ENCODE peak calls at places on chromosomes 13 and 19, in ten cellular contexts. X is fibroblast of mammary gland, I is B cell, O is OCI-LY7, E is Calu3, R is endodermal cell, F is nephron progenitor cell, B is natural killer cell, M is right lobe of liver, V is IMR-90. Y is an unnamed sample.
A peak's percentile ranks its signal among the peaks of the same experiment; 100 is the strongest.

GRCh38 chr19:21335721-21336120 is 6.5 kb upstream of the ZNF708 start:
- DNase-seq in M (no peak), X (no peak), I (no peak), O (peak; percentile 17), R (no peak), V (no peak), E (no peak), F (no peak), B (no peak), Y (no peak)

GRCh38 chr13:44578064-44578394 is 1.9 kb upstream of the TSC22D1 start:
- DNase-seq in M (no peak), O (no peak), X (peak; percentile 59), I (no peak), V (no peak), B (no peak), F (no peak), E (no peak), R (no peak), Y (peak; percentile 44)

GRCh38 chr13:44653261-44653660 is 77.1 kb upstream of the TSC22D1 start:
- DNase-seq in E (no peak), F (no peak), V (peak; percentile 37), R (no peak), X (peak; percentile 50), B (no peak), M (no peak), O (no peak), I (no peak), Y (peak; percentile 50)

GRCh38 chr19:8638078-8638619 is 7.7 kb downstream of the NFILZ start:
- DNase-seq in F (no peak), X (no peak), I (no peak), V (peak; percentile 21), O (no peak), B (no peak), E (peak; percentile 36), M (peak; percentile 79), R (no peak), Y (no peak)

GRCh38 chr19:29645911-29646310 is 19.4 kb upstream of the PLEKHF1 start:
- DNase-seq in M (peak; percentile 71), R (no peak), B (no peak), I (no peak), E (no peak), V (peak; percentile 34), O (no peak), X (peak; percentile 34), F (no peak), Y (peak; percentile 21)

GRCh38 chr19:54431255-54431838 is 16.1 kb downstream of the TTYH1 start:
- DNase-seq in X (peak; percentile 40), F (no peak), R (no peak), V (peak; percentile 28), E (peak; percentile 93), M (peak; percentile 88), O (no peak), I (no peak), B (no peak), Y (no peak)

GRCh38 chr19:7870571-7871279 is 3.5 kb downstream of the PRR36 start:
- DNase-seq in O (peak; percentile 94), R (peak; percentile 92), X (peak; percentile 47), I (no peak), E (peak; percentile 65), M (no peak), B (peak; percentile 48), V (no peak), F (peak; percentile 84), Y (peak; percentile 50)

GRCh38 chr19:3096267-3096901 is 2.2 kb downstream of the GNA11 start:
- DNase-seq in R (no peak), X (no peak), I (no peak), O (no peak), M (peak; percentile 56), E (no peak), V (no peak), B (no peak), F (no peak), Y (no peak)

DNA sequence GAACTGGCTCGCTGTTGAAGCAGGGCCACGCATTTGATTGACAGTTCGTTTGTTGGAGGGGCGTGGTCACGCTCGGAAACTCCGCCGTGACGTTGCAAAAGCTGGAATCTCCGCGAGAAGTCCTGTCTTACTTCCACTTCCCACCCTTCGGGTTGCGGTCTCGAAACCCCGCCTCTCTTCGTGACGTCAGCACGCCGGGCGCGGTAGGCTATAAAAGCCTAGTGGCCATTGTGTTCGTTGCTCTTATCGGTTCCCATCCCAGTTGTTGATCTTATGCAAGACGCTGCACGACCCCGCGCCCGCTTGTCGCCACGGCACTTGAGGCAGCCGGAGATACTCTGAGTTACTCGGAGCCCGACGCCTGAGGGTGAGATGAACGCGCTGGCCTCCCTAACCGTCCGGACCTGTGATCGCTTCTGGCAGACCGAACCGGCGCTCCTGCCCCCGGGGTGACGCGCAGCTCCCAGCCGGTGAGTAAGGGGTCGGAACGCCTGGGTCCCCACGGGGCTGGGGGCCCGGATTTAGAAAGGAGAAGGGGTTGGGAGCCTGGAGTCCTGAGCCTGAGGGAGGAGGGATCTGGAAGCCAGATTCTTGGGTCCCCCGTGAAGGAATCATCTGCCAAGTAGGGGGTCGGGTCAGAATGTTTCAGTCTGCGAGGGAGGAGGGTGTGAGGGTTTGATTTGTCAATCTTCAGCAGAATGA is at the start of gene PPP1R15A:
- DNase-seq in V (peak; percentile 97), X (peak; percentile 97), E (peak; percentile 99), R (peak; percentile 99), B (peak; percentile 100), I (peak; percentile 99), M (peak; percentile 99), O (peak; percentile 98), F (peak; percentile 99), Y (peak; percentile 98)
- TF ChIP-seq CTCF in V (no peak), X (no peak), E (no peak), R (peak; percentile 13), B (no peak), I (no peak), M (no peak), O (no peak), F (no peak), Y (no peak)

GRCh38 chr13:110089100-110089499 is 217.9 kb downstream of the COL4A1 start:
- DNase-seq in F (no peak), V (no peak), O (no peak), I (no peak), B (no peak), E (no peak), X (no peak), M (no peak), R (no peak), Y (no peak)

GRCh38 chr13:110092869-110093268 is 214.1 kb downstream of the COL4A1 start:
- DNase-seq in V (peak; percentile 52), O (no peak), F (no peak), E (no peak), X (peak; percentile 68), R (no peak), M (no peak), B (no peak), I (no peak), Y (peak; percentile 77)

DNA sequence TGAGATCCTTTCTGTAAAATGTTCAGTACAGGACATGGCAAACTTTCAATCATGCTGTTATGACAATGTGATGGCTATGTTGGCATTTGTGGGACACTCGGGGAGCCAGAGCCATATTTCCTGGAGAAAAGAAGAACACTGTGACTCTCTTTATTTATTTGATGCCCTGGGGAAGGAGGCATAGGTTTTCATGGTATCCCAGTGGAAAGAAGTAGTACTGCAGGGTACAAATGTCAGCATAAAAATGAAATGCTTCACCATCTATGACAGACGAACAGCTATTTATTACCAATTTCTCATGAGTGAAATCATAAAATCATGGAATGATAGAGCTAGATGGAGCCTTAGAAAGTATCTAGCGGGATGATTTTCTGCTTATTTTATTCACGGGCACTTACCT is 217.1 kb downstream of the COL4A1 start:
- DNase-seq in X (no peak), I (no peak), B (no peak), M (no peak), F (no peak), E (no peak), V (no peak), O (no peak), R (no peak), Y (no peak)
- TF ChIP-seq CTCF in X (peak; percentile 52), I (no peak), B (no peak), M (peak; percentile 19), F (peak; percentile 33), E (no peak), V (peak; percentile 31), O (peak; percentile 25), R (peak; percentile 66), Y (peak; percentile 6)

GRCh38 chr19:14073925-14074838 is 1.6 kb downstream of the MISP3 start:
- DNase-seq in R (no peak), X (no peak), F (peak; percentile 37), O (peak; percentile 36), I (no peak), V (peak; percentile 25), B (peak; percentile 34), E (peak; percentile 44), M (no peak), Y (peak; percentile 18)

GRCh38 chr19:14078406-14078805 is 5.8 kb downstream of the MISP3 start:
- DNase-seq in F (no peak), X (peak; percentile 56), B (no peak), I (no peak), O (no peak), M (no peak), E (no peak), R (no peak), V (peak; percentile 38), Y (no peak)

GRCh38 chr19:14070268-14071050 is 2.1 kb upstream of the MISP3 start:
- DNase-seq in V (no peak), I (no peak), X (no peak), M (no peak), F (no peak), B (no peak), O (no peak), E (no peak), R (no peak), Y (no peak)

GRCh38 chr19:14072535-14073231 is at the start of gene MISP3:
- DNase-seq in M (peak; percentile 92), E (peak; percentile 72), I (no peak), R (peak; percentile 81), V (no peak), B (no peak), F (peak; percentile 37), X (no peak), O (peak; percentile 49), Y (peak; percentile 49)

DNA sequence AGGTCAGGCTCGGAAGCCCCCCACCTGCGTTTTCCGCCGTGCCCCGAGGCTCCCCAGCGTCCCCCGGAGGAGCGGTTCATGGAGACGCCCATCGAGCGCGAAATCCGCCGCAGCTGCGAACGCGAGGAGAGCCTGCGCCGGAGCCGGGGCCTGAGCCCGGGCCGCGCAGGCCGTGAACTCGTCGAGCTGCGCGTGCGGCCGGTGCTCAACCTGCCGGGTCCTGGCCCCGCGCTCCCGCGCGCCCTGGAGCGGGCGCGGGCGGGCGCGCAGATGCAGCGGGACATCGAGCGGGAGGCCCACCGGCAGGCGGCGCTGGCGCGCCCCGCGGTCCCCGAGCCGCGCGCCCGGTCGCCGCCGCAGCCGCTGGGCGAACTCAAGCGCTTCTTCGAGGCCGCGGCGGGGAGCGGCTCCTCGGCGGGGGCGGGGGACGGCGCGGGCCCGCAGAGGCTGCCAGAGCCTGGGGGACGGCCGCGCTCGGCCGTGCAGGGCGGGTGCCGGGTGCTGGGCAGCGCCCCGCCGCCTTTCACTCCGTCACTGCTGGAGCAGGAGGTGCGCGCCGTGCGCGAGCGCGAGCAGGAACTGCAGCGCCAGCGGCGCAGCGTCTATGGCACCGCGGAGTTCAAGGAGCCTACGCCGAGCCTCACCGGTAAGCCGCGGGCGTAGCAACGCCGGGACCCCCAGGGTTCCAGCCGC is 792 bp downstream of the MISP3 start:
- DNase-seq in F (peak; percentile 88), V (peak; percentile 82), X (peak; percentile 76), M (peak; percentile 80), E (peak; percentile 78), B (peak; percentile 83), O (peak; percentile 88), R (peak; percentile 87), I (peak; percentile 66), Y (peak; percentile 78)
- TF ChIP-seq CTCF in F (no peak), V (peak; percentile 66), X (no peak), M (peak; percentile 85), E (peak; percentile 35), B (peak; percentile 42), O (no peak), R (peak; percentile 64), I (peak; percentile 44), Y (peak; percentile 7)

GRCh38 chr13:46132109-46132508 is 27.3 kb upstream of the CPB2 start:
- DNase-seq in I (no peak), X (no peak), V (no peak), B (no peak), F (no peak), R (no peak), M (no peak), O (no peak), E (no peak), Y (no peak)
- TF ChIP-seq CTCF in I (no peak), X (no peak), V (no peak), B (no peak), F (no peak), R (no peak), M (no peak), O (no peak), E (no peak), Y (no peak)

Y was measured in foreskin fibroblast.